ENCODE peak calls at places on chromosomes 6 and 20, in five cellular contexts. One of them, this sample, is unnamed.

GRCh38 chr20:14410869-14411555 is 73.6 kb upstream of the FLRT3 start:
- DNase-seq in nephron progenitor cell: no peak
- DNase-seq in mucosa of descending colon: no peak
- DNase-seq in neural crest cell: no peak
- DNase-seq in lower lobe of right lung: no peak
- DNase-seq in this sample: no peak

GRCh38 chr6:116374586-116374985 is 3.8 kb downstream of the DSE start:
- DNase-seq in mucosa of descending colon: no peak
- DNase-seq in nephron progenitor cell: no peak
- DNase-seq in lower lobe of right lung: no peak
- DNase-seq in neural crest cell: no peak
- DNase-seq in this sample: no peak

GRCh38 chr20:745683-746301 is 22.5 kb downstream of the SLC52A3 start:
- DNase-seq in nephron progenitor cell: no peak
- DNase-seq in neural crest cell: no peak
- DNase-seq in mucosa of descending colon: no peak
- DNase-seq in lower lobe of right lung: no peak
- DNase-seq in this sample: no peak

GRCh38 chr20:24160563-24161355 is 172.2 kb upstream of the GGTLC1 start:
- DNase-seq in lower lobe of right lung: no peak
- DNase-seq in nephron progenitor cell: peak
- DNase-seq in mucosa of descending colon: peak
- DNase-seq in neural crest cell: peak
- DNase-seq in this sample: peak

GRCh38 chr6:111591901-111592461 is 13.7 kb downstream of the TRAF3IP2 start:
- DNase-seq in neural crest cell: no peak
- DNase-seq in nephron progenitor cell: no peak
- DNase-seq in mucosa of descending colon: no peak
- DNase-seq in lower lobe of right lung: no peak
- DNase-seq in this sample: no peak

GRCh38 chr6:28413681-28414080 is 14.1 kb upstream of the ZSCAN12 start:
- DNase-seq in mucosa of descending colon: no peak
- DNase-seq in lower lobe of right lung: no peak
- DNase-seq in neural crest cell: no peak
- DNase-seq in nephron progenitor cell: no peak
- DNase-seq in this sample: no peak

GRCh38 chr6:142207265-142207877 is 60.3 kb downstream of the VTA1 start:
- DNase-seq in lower lobe of right lung: peak
- DNase-seq in nephron progenitor cell: peak
- DNase-seq in mucosa of descending colon: no peak
- DNase-seq in neural crest cell: peak
- DNase-seq in this sample: peak

GRCh38 chr6:87029711-87030314 is 65.1 kb downstream of the CGA start:
- DNase-seq in mucosa of descending colon: no peak
- DNase-seq in lower lobe of right lung: no peak
- DNase-seq in neural crest cell: no peak
- DNase-seq in nephron progenitor cell: no peak
- DNase-seq in this sample: peak

GRCh38 chr6:82711992-82712788 is 348.6 kb downstream of the TPBG start:
- DNase-seq in neural crest cell: no peak
- DNase-seq in lower lobe of right lung: no peak
- DNase-seq in nephron progenitor cell: no peak
- DNase-seq in mucosa of descending colon: no peak
- DNase-seq in this sample: no peak

GRCh38 chr6:141667580-141668309 is 465.0 kb upstream of the GJE1 start:
- DNase-seq in nephron progenitor cell: no peak
- DNase-seq in mucosa of descending colon: no peak
- DNase-seq in lower lobe of right lung: no peak
- DNase-seq in neural crest cell: no peak
- DNase-seq in this sample: no peak

GRCh38 chr6:36223706-36224105 is 27.2 kb downstream of the BRPF3 start:
- DNase-seq in mucosa of descending colon: no peak
- DNase-seq in neural crest cell: no peak
- DNase-seq in nephron progenitor cell: no peak
- DNase-seq in lower lobe of right lung: no peak
- DNase-seq in this sample: no peak

GRCh38 chr6:42359021-42359420 is 92.7 kb downstream of the TRERF1 start:
- DNase-seq in mucosa of descending colon: no peak
- DNase-seq in nephron progenitor cell: no peak
- DNase-seq in neural crest cell: no peak
- DNase-seq in lower lobe of right lung: no peak
- DNase-seq in this sample: no peak

GRCh38 chr20:47172579-47172978 is 183.9 kb downstream of the ZMYND8 start:
- DNase-seq in nephron progenitor cell: no peak
- DNase-seq in neural crest cell: no peak
- DNase-seq in lower lobe of right lung: no peak
- DNase-seq in mucosa of descending colon: no peak
- DNase-seq in this sample: no peak

GRCh38 chr6:4910060-4910746 is 93.6 kb downstream of the RPP40 start:
- DNase-seq in neural crest cell: no peak
- DNase-seq in lower lobe of right lung: no peak
- DNase-seq in nephron progenitor cell: no peak
- DNase-seq in mucosa of descending colon: no peak
- DNase-seq in this sample: no peak

GRCh38 chr6:34511214-34511922 is 44.8 kb downstream of the SPDEF start:
- DNase-seq in lower lobe of right lung: peak
- DNase-seq in nephron progenitor cell: no peak
- DNase-seq in mucosa of descending colon: no peak
- DNase-seq in neural crest cell: no peak
- DNase-seq in this sample: no peak

GRCh38 chr6:87922191-87922946 is 125.3 kb upstream of the SPACA1 start:
- DNase-seq in neural crest cell: no peak
- DNase-seq in lower lobe of right lung: no peak
- DNase-seq in nephron progenitor cell: no peak
- DNase-seq in mucosa of descending colon: no peak
- DNase-seq in this sample: peak

GRCh38 chr6:167214216-167214615 is 56.4 kb upstream of the GPR31 start:
- DNase-seq in neural crest cell: no peak
- DNase-seq in mucosa of descending colon: no peak
- DNase-seq in nephron progenitor cell: no peak
- DNase-seq in lower lobe of right lung: no peak
- DNase-seq in this sample: no peak

GRCh38 chr20:31695849-31696804 is 26.5 kb downstream of the BCL2L1 start:
- DNase-seq in neural crest cell: no peak
- DNase-seq in mucosa of descending colon: no peak
- DNase-seq in nephron progenitor cell: no peak
- DNase-seq in lower lobe of right lung: peak
- DNase-seq in this sample: no peak

GRCh38 chr6:144725731-144726522 is 440.8 kb downstream of the UTRN start:
- DNase-seq in neural crest cell: no peak
- DNase-seq in nephron progenitor cell: peak
- DNase-seq in lower lobe of right lung: no peak
- DNase-seq in mucosa of descending colon: no peak
- DNase-seq in this sample: peak

DNA sequence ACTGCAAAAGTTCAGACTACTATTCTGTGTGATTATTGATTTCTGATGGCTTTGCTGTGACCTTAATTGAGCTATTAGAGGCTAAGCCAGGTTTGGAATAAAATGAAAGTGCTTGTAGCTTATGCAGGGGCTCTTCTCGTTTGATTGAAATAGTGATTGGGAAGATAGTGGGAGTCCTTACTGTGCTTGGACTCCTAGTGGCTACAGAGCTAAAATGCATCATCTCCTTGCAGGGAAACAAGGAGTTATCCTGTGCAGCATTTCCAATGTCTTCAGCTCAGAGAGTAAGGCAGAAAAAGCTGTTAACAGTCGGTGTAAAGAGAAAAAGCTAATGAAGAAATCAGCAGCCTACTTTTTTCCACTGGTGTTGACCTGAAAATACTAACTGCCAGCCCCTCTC is 173.5 kb downstream of the SLC35F1 start:
- DNase-seq in mucosa of descending colon: no peak
- DNase-seq in neural crest cell: no peak
- DNase-seq in lower lobe of right lung: no peak
- DNase-seq in nephron progenitor cell: no peak
- DNase-seq in this sample: no peak
- TF ChIP-seq CTCF in mucosa of descending colon: no peak
- TF ChIP-seq CTCF in neural crest cell: peak
- TF ChIP-seq CTCF in lower lobe of right lung: no peak
- TF ChIP-seq CTCF in nephron progenitor cell: no peak
- TF ChIP-seq CTCF in this sample: no peak

DNA sequence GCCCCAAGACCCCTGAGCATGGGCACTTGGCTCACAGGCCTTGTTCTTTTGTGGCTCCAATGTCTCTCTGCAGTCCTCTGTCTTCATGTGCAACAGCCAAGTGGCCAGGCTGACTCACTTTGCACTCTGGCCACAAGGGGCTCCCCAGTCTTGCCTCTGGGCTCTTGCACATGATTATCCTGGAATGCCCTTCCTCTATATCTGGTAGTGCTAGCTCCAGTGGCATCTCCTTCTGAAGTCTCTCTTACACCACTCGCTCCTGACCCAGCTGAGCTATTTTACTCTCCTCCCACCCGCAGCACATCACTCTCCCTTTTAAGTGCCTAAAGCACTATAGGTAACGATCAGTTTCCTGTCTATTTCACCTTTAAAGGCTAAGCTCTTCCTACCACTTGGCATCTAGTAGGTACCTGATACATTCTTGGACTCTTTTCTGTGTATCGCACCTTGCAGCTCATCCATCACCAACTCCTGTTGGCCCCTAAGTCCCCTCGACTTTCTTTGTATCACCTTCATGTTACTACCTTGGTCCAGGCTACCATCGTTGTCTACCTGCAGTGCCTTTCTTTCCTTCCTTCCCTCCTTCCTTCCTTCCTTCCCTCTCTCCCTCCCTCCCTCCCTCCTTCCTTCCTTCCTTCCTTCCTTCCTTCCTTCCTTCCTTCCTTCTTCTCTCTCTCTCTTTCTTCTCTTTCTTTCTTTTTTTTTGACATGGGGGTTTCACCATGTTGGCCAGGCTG is 211.9 kb upstream of the RNF24 start:
- DNase-seq in lower lobe of right lung: no peak
- DNase-seq in mucosa of descending colon: peak
- DNase-seq in nephron progenitor cell: no peak
- DNase-seq in neural crest cell: no peak
- DNase-seq in this sample: peak
- TF ChIP-seq CTCF in lower lobe of right lung: peak
- TF ChIP-seq CTCF in mucosa of descending colon: peak
- TF ChIP-seq CTCF in nephron progenitor cell: peak
- TF ChIP-seq CTCF in neural crest cell: peak
- TF ChIP-seq CTCF in this sample: peak

GRCh38 chr20:12265662-12266061 is 348.0 kb downstream of the BTBD3 start:
- DNase-seq in neural crest cell: no peak
- DNase-seq in lower lobe of right lung: peak
- DNase-seq in mucosa of descending colon: no peak
- DNase-seq in nephron progenitor cell: no peak
- DNase-seq in this sample: no peak

GRCh38 chr20:12269579-12269978 is 351.9 kb downstream of the BTBD3 start:
- DNase-seq in nephron progenitor cell: no peak
- DNase-seq in mucosa of descending colon: no peak
- DNase-seq in lower lobe of right lung: no peak
- DNase-seq in neural crest cell: no peak
- DNase-seq in this sample: no peak

GRCh38 chr20:12276011-12276673 is 358.4 kb downstream of the BTBD3 start:
- DNase-seq in nephron progenitor cell: no peak
- DNase-seq in mucosa of descending colon: no peak
- DNase-seq in neural crest cell: no peak
- DNase-seq in lower lobe of right lung: no peak
- DNase-seq in this sample: no peak

DNA sequence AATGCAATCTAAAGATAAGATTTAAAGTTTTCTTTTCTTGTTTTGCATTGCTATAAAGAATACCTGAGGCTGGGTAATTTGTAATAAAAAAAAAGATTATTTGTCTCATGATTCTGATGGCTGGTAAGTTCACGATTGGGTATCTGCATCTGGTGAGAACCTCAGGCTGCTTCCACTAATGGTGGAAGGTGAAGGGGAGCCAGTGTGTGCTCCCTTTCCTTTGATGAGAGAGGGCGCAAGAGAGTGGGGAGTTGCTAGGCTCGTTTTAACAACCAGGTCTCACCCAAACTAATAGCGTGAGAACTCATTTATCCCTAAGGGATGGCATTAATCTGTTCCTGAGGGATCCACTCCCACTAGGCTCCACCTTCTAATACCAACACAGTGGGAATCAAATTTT is 353.2 kb downstream of the BTBD3 start:
- DNase-seq in nephron progenitor cell: no peak
- DNase-seq in neural crest cell: no peak
- DNase-seq in mucosa of descending colon: no peak
- DNase-seq in lower lobe of right lung: no peak
- DNase-seq in this sample: no peak
- TF ChIP-seq CTCF in nephron progenitor cell: no peak
- TF ChIP-seq CTCF in neural crest cell: no peak
- TF ChIP-seq CTCF in mucosa of descending colon: no peak
- TF ChIP-seq CTCF in lower lobe of right lung: no peak
- TF ChIP-seq CTCF in this sample: no peak

DNA sequence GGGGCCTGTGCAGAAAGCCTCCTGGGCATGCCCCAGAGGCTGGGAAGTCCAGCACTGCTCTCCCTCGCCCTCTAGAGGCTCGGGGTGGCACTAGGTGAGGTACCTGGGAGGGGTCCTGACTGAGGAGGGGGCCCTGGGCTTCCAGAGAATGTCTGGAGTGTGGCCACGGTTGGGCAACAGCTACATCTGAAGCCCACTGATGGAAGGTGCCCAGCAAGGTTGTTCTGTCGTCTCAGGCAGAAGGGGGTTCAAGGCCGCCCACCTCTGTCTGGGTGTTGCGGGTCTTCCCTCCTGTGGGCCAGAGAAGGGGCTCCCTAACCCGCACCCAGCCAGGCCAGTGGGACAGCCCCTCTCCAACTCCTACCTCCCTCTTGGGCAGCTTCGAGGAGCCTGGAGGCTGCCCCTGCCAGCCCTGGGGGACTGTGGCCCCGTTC is 11.4 kb upstream of the VEGFA start:
- DNase-seq in neural crest cell: peak
- DNase-seq in mucosa of descending colon: peak
- DNase-seq in lower lobe of right lung: peak
- DNase-seq in nephron progenitor cell: peak
- DNase-seq in this sample: no peak
- TF ChIP-seq CTCF in neural crest cell: peak
- TF ChIP-seq CTCF in mucosa of descending colon: peak
- TF ChIP-seq CTCF in lower lobe of right lung: peak
- TF ChIP-seq CTCF in nephron progenitor cell: peak
- TF ChIP-seq CTCF in this sample: peak

GRCh38 chr20:57802877-57803717 is 93.3 kb upstream of the PMEPA1 start:
- DNase-seq in nephron progenitor cell: no peak
- DNase-seq in mucosa of descending colon: no peak
- DNase-seq in neural crest cell: no peak
- DNase-seq in lower lobe of right lung: no peak
- DNase-seq in this sample: no peak
- TF ChIP-seq CTCF in nephron progenitor cell: no peak
- TF ChIP-seq CTCF in mucosa of descending colon: no peak
- TF ChIP-seq CTCF in neural crest cell: no peak
- TF ChIP-seq CTCF in lower lobe of right lung: no peak
- TF ChIP-seq CTCF in this sample: no peak